ENCODE peak calls at places on chromosome 20, in four cellular contexts. I is effector memory CD8-positive, alpha-beta T cell; F is ELF-1; D is GM19239. T is an unnamed sample.

GRCh38 chr20:51803157-51803854 is 985 bp upstream of the SALL4 start:
- DNase-seq in I (no peak), F (no peak), D (no peak), T (no peak)

GRCh38 chr20:61220131-61220530 is 31.9 kb upstream of the CDH4 start:
- DNase-seq in I (no peak), F (no peak), D (no peak), T (no peak)

GRCh38 chr20:57688864-57689263 is 21.0 kb downstream of the PMEPA1 start:
- DNase-seq in I (no peak), F (no peak), D (no peak), T (no peak)

GRCh38 chr20:7596541-7596940 is 343.7 kb downstream of the HAO1 start:
- DNase-seq in I (no peak), F (no peak), D (no peak), T (no peak)

GRCh38 chr20:61044499-61044898 is 207.6 kb upstream of the CDH4 start:
- DNase-seq in I (no peak), F (peak), D (no peak), T (no peak)

GRCh38 chr20:34299925-34300806 is 3.0 kb downstream of the AHCY start:
- DNase-seq in I (no peak), F (no peak), D (no peak), T (no peak)

GRCh38 chr20:54131675-54132611 is 41.8 kb downstream of the CYP24A1 start:
- DNase-seq in I (no peak), F (peak), D (no peak), T (no peak)

GRCh38 chr20:52190437-52191131 is 995 bp downstream of the ZFP64 start:
- DNase-seq in I (peak), F (no peak), D (peak), T (peak)

GRCh38 chr20:24950128-24950835 is 1.2 kb downstream of the CST7 start:
- DNase-seq in I (no peak), F (no peak), D (no peak), T (no peak)

GRCh38 chr20:63698739-63699465 is 2.5 kb downstream of the TNFRSF6B start:
- DNase-seq in I (no peak), F (peak), D (no peak), T (peak)

GRCh38 chr20:36644032-36644712 is 1.8 kb downstream of the SLA2 start:
- DNase-seq in I (peak), F (no peak), D (no peak), T (no peak)

GRCh38 chr20:45913105-45913504 is 1.1 kb upstream of the PLTP start:
- DNase-seq in I (no peak), F (no peak), D (no peak), T (no peak)

GRCh38 chr20:33521461-33521860 is 31.6 kb downstream of the CBFA2T2 start:
- DNase-seq in I (no peak), F (no peak), D (no peak), T (no peak)

GRCh38 chr20:57326667-57327455 is 2.7 kb upstream of the SPO11 start:
- DNase-seq in I (no peak), F (peak), D (no peak), T (no peak)

GRCh38 chr20:53839423-53840176 is 230.8 kb downstream of the BCAS1 start:
- DNase-seq in I (peak), F (no peak), D (no peak), T (peak)

GRCh38 chr20:11509776-11510175 is 407.9 kb upstream of the BTBD3 start:
- DNase-seq in I (no peak), F (no peak), D (no peak), T (no peak)

GRCh38 chr20:22400440-22400839 is 183.9 kb downstream of the FOXA2 start:
- DNase-seq in I (no peak), F (no peak), D (no peak), T (no peak)

GRCh38 chr20:53646550-53646949 is 52.9 kb upstream of the ZNF217 start:
- DNase-seq in I (no peak), F (no peak), D (no peak), T (no peak)

GRCh38 chr20:50848846-50849673 is 54.2 kb downstream of the BCAS4 start:
- DNase-seq in I (no peak), F (peak), D (no peak), T (peak)

GRCh38 chr20:18662279-18662678 is 74.4 kb downstream of the DTD1 start:
- DNase-seq in I (no peak), F (no peak), D (no peak), T (peak)

GRCh38 chr20:33660685-33661058 is 1.5 kb upstream of the C20orf144 start:
- DNase-seq in I (no peak), F (no peak), D (no peak), T (no peak)

GRCh38 chr20:11059659-11060058 is 385.9 kb upstream of the JAG1 start:
- DNase-seq in I (no peak), F (no peak), D (no peak), T (no peak)

GRCh38 chr20:51333971-51334370 is 208.5 kb downstream of the NFATC2 start:
- DNase-seq in I (no peak), F (no peak), D (no peak), T (no peak)

GRCh38 chr20:49452011-49452482 is 30.4 kb downstream of the KCNB1 start:
- DNase-seq in I (no peak), F (no peak), D (no peak), T (no peak)

GRCh38 chr20:63577317-63577894 is 3.4 kb upstream of the HELZ2 start:
- DNase-seq in I (no peak), F (no peak), D (no peak), T (no peak)

GRCh38 chr20:60062431-60063336 is 104.5 kb downstream of the CDH26 start:
- DNase-seq in I (no peak), F (no peak), D (no peak), T (no peak)

GRCh38 chr20:63754008-63754407 is 14.4 kb downstream of the SLC2A4RG start:
- DNase-seq in I (no peak), F (peak), D (no peak), T (no peak)

GRCh38 chr20:17652411-17652810 is 29.6 kb downstream of the RRBP1 start:
- DNase-seq in I (no peak), F (no peak), D (no peak), T (no peak)

GRCh38 chr20:18527339-18527738 is 19.6 kb downstream of the SEC23B start:
- DNase-seq in I (no peak), F (no peak), D (no peak), T (no peak)

GRCh38 chr20:46361811-46362210 is 44.6 kb downstream of the ELMO2 start:
- DNase-seq in I (no peak), F (no peak), D (no peak), T (no peak)

GRCh38 chr20:46081074-46081473 is 8.7 kb downstream of the NCOA5 start:
- DNase-seq in I (no peak), F (no peak), D (no peak), T (no peak)

GRCh38 chr20:34388678-34389077 is 25.6 kb downstream of the ITCH start:
- DNase-seq in I (no peak), F (no peak), D (no peak), T (no peak)

GRCh38 chr20:3660262-3661059 is 2.7 kb downstream of the GFRA4 start:
- DNase-seq in I (no peak), F (no peak), D (no peak), T (no peak)

GRCh38 chr20:51310216-51310615 is 232.3 kb downstream of the NFATC2 start:
- DNase-seq in I (no peak), F (no peak), D (no peak), T (no peak)

GRCh38 chr20:7966176-7966575 is 25.9 kb upstream of the HAO1 start:
- DNase-seq in I (no peak), F (no peak), D (no peak), T (no peak)

T was measured in GM10248.